ENCODE peak calls at places on chromosomes 4 and X, in nine cellular contexts. One of them, this sample, is unnamed.

GRCh38 chr4:47213971-47214370 is 182.6 kb downstream of the GABRB1 start:
- DNase-seq in heart left ventricle: no peak
- DNase-seq in tibial nerve: no peak
- DNase-seq in bronchial epithelial cell: peak
- DNase-seq in foreskin fibroblast: peak
- DNase-seq in suprapubic skin: no peak
- DNase-seq in testis: no peak
- DNase-seq in fibroblast of lung: peak
- DNase-seq in hepatocyte: peak
- DNase-seq in this sample: no peak

GRCh38 chr4:17066972-17067371 is 168.5 kb upstream of the LDB2 start:
- DNase-seq in heart left ventricle: no peak
- DNase-seq in testis: no peak
- DNase-seq in foreskin fibroblast: peak
- DNase-seq in bronchial epithelial cell: peak
- DNase-seq in tibial nerve: no peak
- DNase-seq in fibroblast of lung: peak
- DNase-seq in hepatocyte: peak
- DNase-seq in suprapubic skin: no peak
- DNase-seq in this sample: no peak

GRCh38 chr4:25500626-25501318 is 123.7 kb downstream of the ANAPC4 start:
- DNase-seq in suprapubic skin: no peak
- DNase-seq in heart left ventricle: no peak
- DNase-seq in bronchial epithelial cell: no peak
- DNase-seq in tibial nerve: no peak
- DNase-seq in fibroblast of lung: no peak
- DNase-seq in foreskin fibroblast: no peak
- DNase-seq in testis: no peak
- DNase-seq in hepatocyte: no peak
- DNase-seq in this sample: peak

GRCh38 chr4:87855540-87855939 is 22.8 kb downstream of the MEPE start:
- DNase-seq in tibial nerve: no peak
- DNase-seq in heart left ventricle: no peak
- DNase-seq in bronchial epithelial cell: no peak
- DNase-seq in foreskin fibroblast: no peak
- DNase-seq in suprapubic skin: no peak
- DNase-seq in hepatocyte: no peak
- DNase-seq in testis: no peak
- DNase-seq in fibroblast of lung: no peak
- DNase-seq in this sample: no peak

GRCh38 chrX:63657821-63658220 is 127.2 kb downstream of the ARHGEF9 start:
- DNase-seq in foreskin fibroblast: peak
- DNase-seq in hepatocyte: no peak
- DNase-seq in tibial nerve: no peak
- DNase-seq in fibroblast of lung: peak
- DNase-seq in bronchial epithelial cell: peak
- DNase-seq in suprapubic skin: no peak
- DNase-seq in testis: no peak
- DNase-seq in heart left ventricle: peak
- DNase-seq in this sample: no peak

GRCh38 chr4:187010052-187010451 is 286.4 kb upstream of the FAT1 start:
- DNase-seq in foreskin fibroblast: no peak
- DNase-seq in heart left ventricle: no peak
- DNase-seq in testis: no peak
- DNase-seq in hepatocyte: no peak
- DNase-seq in fibroblast of lung: peak
- DNase-seq in tibial nerve: no peak
- DNase-seq in bronchial epithelial cell: peak
- DNase-seq in suprapubic skin: no peak
- DNase-seq in this sample: no peak

GRCh38 chrX:107563851-107564250 is 64.5 kb upstream of the PRPS1 start:
- DNase-seq in hepatocyte: no peak
- DNase-seq in testis: no peak
- DNase-seq in bronchial epithelial cell: no peak
- DNase-seq in tibial nerve: no peak
- DNase-seq in heart left ventricle: no peak
- DNase-seq in foreskin fibroblast: no peak
- DNase-seq in suprapubic skin: no peak
- DNase-seq in fibroblast of lung: no peak
- DNase-seq in this sample: no peak

GRCh38 chrX:149950681-149951080 is 12.4 kb upstream of the EOLA2 start:
- DNase-seq in heart left ventricle: no peak
- DNase-seq in fibroblast of lung: peak
- DNase-seq in testis: peak
- DNase-seq in bronchial epithelial cell: peak
- DNase-seq in hepatocyte: peak
- DNase-seq in tibial nerve: no peak
- DNase-seq in foreskin fibroblast: peak
- DNase-seq in suprapubic skin: no peak
- DNase-seq in this sample: peak

GRCh38 chr4:43680416-43680815 is 768.2 kb downstream of the KCTD8 start:
- DNase-seq in hepatocyte: no peak
- DNase-seq in suprapubic skin: no peak
- DNase-seq in heart left ventricle: no peak
- DNase-seq in foreskin fibroblast: no peak
- DNase-seq in fibroblast of lung: no peak
- DNase-seq in testis: no peak
- DNase-seq in bronchial epithelial cell: no peak
- DNase-seq in tibial nerve: no peak
- DNase-seq in this sample: no peak

GRCh38 chrX:39745782-39746181 is 352.0 kb downstream of the BCOR start:
- DNase-seq in hepatocyte: no peak
- DNase-seq in bronchial epithelial cell: no peak
- DNase-seq in foreskin fibroblast: no peak
- DNase-seq in fibroblast of lung: no peak
- DNase-seq in testis: no peak
- DNase-seq in heart left ventricle: no peak
- DNase-seq in suprapubic skin: no peak
- DNase-seq in tibial nerve: no peak
- DNase-seq in this sample: no peak

GRCh38 chrX:152074163-152074562 is 64.2 kb downstream of the MAGEA10 start:
- DNase-seq in heart left ventricle: no peak
- DNase-seq in foreskin fibroblast: no peak
- DNase-seq in fibroblast of lung: peak
- DNase-seq in tibial nerve: no peak
- DNase-seq in hepatocyte: no peak
- DNase-seq in bronchial epithelial cell: no peak
- DNase-seq in suprapubic skin: no peak
- DNase-seq in testis: no peak
- DNase-seq in this sample: no peak

GRCh38 chr4:54566608-54567007 is 91.1 kb upstream of the KIT start:
- DNase-seq in fibroblast of lung: no peak
- DNase-seq in foreskin fibroblast: no peak
- DNase-seq in hepatocyte: no peak
- DNase-seq in heart left ventricle: no peak
- DNase-seq in testis: no peak
- DNase-seq in tibial nerve: no peak
- DNase-seq in bronchial epithelial cell: no peak
- DNase-seq in suprapubic skin: no peak
- DNase-seq in this sample: peak

GRCh38 chr4:152709675-152710438 is 30.1 kb upstream of the TMEM154 start:
- DNase-seq in suprapubic skin: no peak
- DNase-seq in fibroblast of lung: peak
- DNase-seq in tibial nerve: no peak
- DNase-seq in hepatocyte: no peak
- DNase-seq in heart left ventricle: no peak
- DNase-seq in testis: no peak
- DNase-seq in bronchial epithelial cell: peak
- DNase-seq in foreskin fibroblast: no peak
- DNase-seq in this sample: peak

GRCh38 chrX:10677490-10677889 is 57.1 kb upstream of the MID1 start:
- DNase-seq in suprapubic skin: no peak
- DNase-seq in heart left ventricle: no peak
- DNase-seq in testis: no peak
- DNase-seq in tibial nerve: no peak
- DNase-seq in fibroblast of lung: peak
- DNase-seq in foreskin fibroblast: no peak
- DNase-seq in bronchial epithelial cell: no peak
- DNase-seq in hepatocyte: no peak
- DNase-seq in this sample: no peak

GRCh38 chr4:1794809-1795303 is 1.8 kb downstream of the FGFR3 start:
- DNase-seq in fibroblast of lung: no peak
- DNase-seq in heart left ventricle: no peak
- DNase-seq in suprapubic skin: no peak
- DNase-seq in foreskin fibroblast: no peak
- DNase-seq in hepatocyte: no peak
- DNase-seq in tibial nerve: no peak
- DNase-seq in testis: no peak
- DNase-seq in bronchial epithelial cell: no peak
- DNase-seq in this sample: no peak
- H3K4me3 ChIP-seq in fibroblast of lung: no peak
- H3K4me3 ChIP-seq in heart left ventricle: peak
- H3K4me3 ChIP-seq in suprapubic skin: peak
- H3K4me3 ChIP-seq in foreskin fibroblast: no peak
- H3K4me3 ChIP-seq in hepatocyte: peak
- H3K4me3 ChIP-seq in tibial nerve: peak
- H3K4me3 ChIP-seq in testis: peak
- H3K4me3 ChIP-seq in bronchial epithelial cell: peak
- H3K4me3 ChIP-seq in this sample: peak

GRCh38 chr4:131427000-131427399 is 1722.1 kb upstream of the PCDH10 start:
- DNase-seq in bronchial epithelial cell: peak
- DNase-seq in tibial nerve: no peak
- DNase-seq in fibroblast of lung: peak
- DNase-seq in suprapubic skin: no peak
- DNase-seq in foreskin fibroblast: no peak
- DNase-seq in testis: no peak
- DNase-seq in hepatocyte: no peak
- DNase-seq in heart left ventricle: no peak
- DNase-seq in this sample: no peak

GRCh38 chr4:131426023-131426758 is 1722.9 kb upstream of the PCDH10 start:
- DNase-seq in fibroblast of lung: no peak
- DNase-seq in bronchial epithelial cell: no peak
- DNase-seq in foreskin fibroblast: no peak
- DNase-seq in heart left ventricle: no peak
- DNase-seq in testis: no peak
- DNase-seq in suprapubic skin: no peak
- DNase-seq in tibial nerve: no peak
- DNase-seq in hepatocyte: no peak
- DNase-seq in this sample: no peak

GRCh38 chr4:131430302-131430701 is 1718.8 kb upstream of the PCDH10 start:
- DNase-seq in suprapubic skin: no peak
- DNase-seq in heart left ventricle: no peak
- DNase-seq in hepatocyte: no peak
- DNase-seq in fibroblast of lung: no peak
- DNase-seq in bronchial epithelial cell: no peak
- DNase-seq in testis: no peak
- DNase-seq in tibial nerve: no peak
- DNase-seq in foreskin fibroblast: no peak
- DNase-seq in this sample: no peak
- H3K4me3 ChIP-seq in suprapubic skin: no peak
- H3K4me3 ChIP-seq in heart left ventricle: no peak
- H3K4me3 ChIP-seq in hepatocyte: no peak
- H3K4me3 ChIP-seq in fibroblast of lung: no peak
- H3K4me3 ChIP-seq in bronchial epithelial cell: no peak
- H3K4me3 ChIP-seq in testis: no peak
- H3K4me3 ChIP-seq in tibial nerve: no peak
- H3K4me3 ChIP-seq in foreskin fibroblast: no peak
- H3K4me3 ChIP-seq in this sample: no peak

GRCh38 chr4:94454405-94454804 is 2.7 kb downstream of the PDLIM5 start:
- DNase-seq in foreskin fibroblast: no peak
- DNase-seq in testis: no peak
- DNase-seq in fibroblast of lung: peak
- DNase-seq in heart left ventricle: no peak
- DNase-seq in suprapubic skin: no peak
- DNase-seq in hepatocyte: no peak
- DNase-seq in tibial nerve: no peak
- DNase-seq in bronchial epithelial cell: peak
- DNase-seq in this sample: no peak

GRCh38 chr4:94452476-94453300 is 946 bp downstream of the PDLIM5 start:
- DNase-seq in tibial nerve: peak
- DNase-seq in suprapubic skin: peak
- DNase-seq in foreskin fibroblast: peak
- DNase-seq in testis: peak
- DNase-seq in bronchial epithelial cell: peak
- DNase-seq in fibroblast of lung: peak
- DNase-seq in hepatocyte: peak
- DNase-seq in heart left ventricle: peak
- DNase-seq in this sample: peak

GRCh38 chr4:94457692-94458106 is 6.0 kb downstream of the PDLIM5 start:
- DNase-seq in fibroblast of lung: peak
- DNase-seq in suprapubic skin: no peak
- DNase-seq in heart left ventricle: peak
- DNase-seq in hepatocyte: no peak
- DNase-seq in testis: no peak
- DNase-seq in tibial nerve: no peak
- DNase-seq in bronchial epithelial cell: no peak
- DNase-seq in foreskin fibroblast: no peak
- DNase-seq in this sample: peak

GRCh38 chr4:94453534-94453963 is 1.8 kb downstream of the PDLIM5 start:
- DNase-seq in fibroblast of lung: no peak
- DNase-seq in foreskin fibroblast: no peak
- DNase-seq in hepatocyte: peak
- DNase-seq in suprapubic skin: no peak
- DNase-seq in tibial nerve: no peak
- DNase-seq in heart left ventricle: no peak
- DNase-seq in bronchial epithelial cell: no peak
- DNase-seq in testis: no peak
- DNase-seq in this sample: no peak

DNA sequence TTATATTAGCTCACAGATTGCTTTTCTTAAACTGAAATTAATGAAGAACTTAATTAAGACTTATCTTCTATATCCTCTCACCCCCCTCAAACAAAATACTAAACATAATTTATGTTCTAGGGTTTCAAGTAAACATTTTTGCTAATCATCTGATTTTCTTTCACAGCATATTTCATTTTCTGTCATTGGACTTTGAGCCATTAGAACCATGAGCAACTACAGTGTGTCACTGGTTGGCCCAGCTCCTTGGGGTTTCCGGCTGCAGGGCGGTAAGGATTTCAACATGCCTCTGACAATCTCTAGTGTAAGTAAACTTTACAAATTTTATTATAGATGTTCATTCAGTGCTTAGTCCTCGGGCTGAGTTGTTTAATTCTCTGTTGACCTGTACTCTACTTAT is 3.3 kb downstream of the PDLIM5 start:
- DNase-seq in hepatocyte: peak
- DNase-seq in fibroblast of lung: peak
- DNase-seq in suprapubic skin: peak
- DNase-seq in bronchial epithelial cell: peak
- DNase-seq in testis: no peak
- DNase-seq in foreskin fibroblast: peak
- DNase-seq in tibial nerve: no peak
- DNase-seq in heart left ventricle: no peak
- DNase-seq in this sample: no peak
- H3K4me3 ChIP-seq in hepatocyte: no peak
- H3K4me3 ChIP-seq in fibroblast of lung: peak
- H3K4me3 ChIP-seq in suprapubic skin: peak
- H3K4me3 ChIP-seq in bronchial epithelial cell: no peak
- H3K4me3 ChIP-seq in testis: no peak
- H3K4me3 ChIP-seq in foreskin fibroblast: no peak
- H3K4me3 ChIP-seq in tibial nerve: no peak
- H3K4me3 ChIP-seq in heart left ventricle: peak
- H3K4me3 ChIP-seq in this sample: no peak

GRCh38 chrX:18985186-18985435 is 1.2 kb upstream of the PHKA2 start:
- DNase-seq in bronchial epithelial cell: no peak
- DNase-seq in tibial nerve: no peak
- DNase-seq in heart left ventricle: no peak
- DNase-seq in foreskin fibroblast: no peak
- DNase-seq in hepatocyte: no peak
- DNase-seq in fibroblast of lung: no peak
- DNase-seq in suprapubic skin: no peak
- DNase-seq in testis: no peak
- DNase-seq in this sample: no peak
- H3K4me3 ChIP-seq in bronchial epithelial cell: peak
- H3K4me3 ChIP-seq in tibial nerve: peak
- H3K4me3 ChIP-seq in heart left ventricle: peak
- H3K4me3 ChIP-seq in foreskin fibroblast: peak
- H3K4me3 ChIP-seq in hepatocyte: peak
- H3K4me3 ChIP-seq in fibroblast of lung: peak
- H3K4me3 ChIP-seq in suprapubic skin: peak
- H3K4me3 ChIP-seq in testis: peak
- H3K4me3 ChIP-seq in this sample: peak

GRCh38 chrX:47560179-47560830 is 700 bp upstream of the ARAF start:
- DNase-seq in bronchial epithelial cell: no peak
- DNase-seq in foreskin fibroblast: no peak
- DNase-seq in testis: no peak
- DNase-seq in heart left ventricle: no peak
- DNase-seq in fibroblast of lung: no peak
- DNase-seq in hepatocyte: no peak
- DNase-seq in tibial nerve: no peak
- DNase-seq in suprapubic skin: no peak
- DNase-seq in this sample: no peak
- H3K4me3 ChIP-seq in bronchial epithelial cell: peak
- H3K4me3 ChIP-seq in foreskin fibroblast: peak
- H3K4me3 ChIP-seq in testis: peak
- H3K4me3 ChIP-seq in heart left ventricle: peak
- H3K4me3 ChIP-seq in fibroblast of lung: peak
- H3K4me3 ChIP-seq in hepatocyte: peak
- H3K4me3 ChIP-seq in tibial nerve: peak
- H3K4me3 ChIP-seq in suprapubic skin: peak
- H3K4me3 ChIP-seq in this sample: no peak

This sample was measured in WERI-Rb-1.